ENCODE peak calls at places on chromosomes 2 and 18, in six cellular contexts. W is stomach; S is activated CD8-positive, alpha-beta T cell treated with anti-CD3 and anti-CD28 coated beads for 36 hours; I is GM13976; B is heart left ventricle; U is upper lobe of left lung. A is an unnamed sample.

GRCh38 chr18:3500016-3500415 is 50.0 kb downstream of the TGIF1 start:
- DNase-seq in W (no peak), S (no peak), I (no peak), B (no peak), U (no peak), A (no peak)

GRCh38 chr2:208125242-208125641 is 918 bp upstream of the CRYGD start:
- DNase-seq in W (no peak), S (no peak), I (no peak), B (no peak), U (no peak), A (no peak)

GRCh38 chr2:50791271-50791670 is 240.7 kb downstream of the NRXN1 start:
- DNase-seq in W (no peak), S (no peak), I (no peak), B (no peak), U (no peak), A (no peak)

GRCh38 chr18:13302611-13303267 is 84.2 kb downstream of the LDLRAD4 start:
- DNase-seq in W (no peak), S (no peak), I (no peak), B (no peak), U (no peak), A (no peak)

GRCh38 chr2:61722800-61723199 is 131.1 kb downstream of the FAM161A start:
- DNase-seq in W (no peak), S (no peak), I (no peak), B (no peak), U (no peak), A (no peak)

GRCh38 chr2:209334188-209335017 is 89.4 kb upstream of the MAP2 start:
- DNase-seq in W (peak; percentile 54), S (peak; percentile 60), I (peak; percentile 45), B (peak; percentile 48), U (peak; percentile 45), A (peak; percentile 30)

GRCh38 chr2:63842149-63843061 is 709 bp downstream of the UGP2 start:
- DNase-seq in W (peak; percentile 29), S (peak; percentile 17), I (peak; percentile 13), B (peak; percentile 33), U (peak; percentile 66), A (no peak)

GRCh38 chr2:168948621-168949212 is 47.6 kb downstream of the G6PC2 start:
- DNase-seq in W (no peak), S (peak; percentile 5), I (no peak), B (no peak), U (no peak), A (peak; percentile 5)

GRCh38 chr2:147789720-147790119 is 55.1 kb upstream of the ACVR2A start:
- DNase-seq in W (no peak), S (no peak), I (no peak), B (no peak), U (no peak), A (no peak)

GRCh38 chr2:216082805-216083204 is 1.1 kb downstream of the TMEM169 start:
- DNase-seq in W (no peak), S (peak; percentile 41), I (peak; percentile 36), B (peak; percentile 33), U (peak; percentile 68), A (no peak)

GRCh38 chr2:138321458-138321857 is 180.1 kb upstream of the SPOPL start:
- DNase-seq in W (no peak), S (no peak), I (no peak), B (no peak), U (no peak), A (no peak)

GRCh38 chr2:28108143-28108542 is 217.6 kb downstream of the BABAM2 start:
- DNase-seq in W (no peak), S (no peak), I (no peak), B (no peak), U (no peak), A (no peak)

GRCh38 chr2:1687254-1687653 is 57.1 kb downstream of the PXDN start:
- DNase-seq in W (no peak), S (no peak), I (no peak), B (no peak), U (no peak), A (no peak)

GRCh38 chr2:195861821-195862220 is 204.8 kb downstream of the SLC39A10 start:
- DNase-seq in W (no peak), S (no peak), I (no peak), B (no peak), U (no peak), A (no peak)

GRCh38 chr2:190585000-190585678 is 50.6 kb upstream of the NEMP2 start:
- DNase-seq in W (no peak), S (no peak), I (no peak), B (peak; percentile 26), U (no peak), A (no peak)

GRCh38 chr2:109290887-109291675 is 162.1 kb downstream of the SH3RF3 start:
- DNase-seq in W (no peak), S (no peak), I (no peak), B (peak; percentile 74), U (no peak), A (no peak)

GRCh38 chr2:207467716-207468347 is 61.9 kb upstream of the CREB1 start:
- DNase-seq in W (no peak), S (peak; percentile 28), I (no peak), B (no peak), U (no peak), A (no peak)

GRCh38 chr2:212928681-212929080 is 222.7 kb downstream of the IKZF2 start:
- DNase-seq in W (no peak), S (no peak), I (no peak), B (no peak), U (no peak), A (no peak)

GRCh38 chr18:56952026-56952425 is 194.9 kb upstream of the BOD1L2 start:
- DNase-seq in W (no peak), S (no peak), I (no peak), B (no peak), U (no peak), A (no peak)

GRCh38 chr18:27430595-27430994 is 245.5 kb upstream of the CHST9 start:
- DNase-seq in W (no peak), S (no peak), I (no peak), B (no peak), U (no peak), A (no peak)

GRCh38 chr2:54310314-54310713 is 54.3 kb upstream of the TSPYL6 start:
- DNase-seq in W (no peak), S (no peak), I (no peak), B (no peak), U (no peak), A (no peak)

GRCh38 chr2:20626698-20627471 is 24.0 kb downstream of the HS1BP3 start:
- DNase-seq in W (no peak), S (no peak), I (no peak), B (peak; percentile 34), U (no peak), A (no peak)

GRCh38 chr2:240893363-240893828 is 2.6 kb downstream of the MAB21L4 start:
- DNase-seq in W (no peak), S (peak; percentile 89), I (no peak), B (peak; percentile 10), U (no peak), A (no peak)

GRCh38 chr2:73997813-73998212 is 13.1 kb downstream of the TET3 start:
- DNase-seq in W (no peak), S (no peak), I (no peak), B (no peak), U (no peak), A (no peak)

GRCh38 chr2:73993799-73994543 is 9.3 kb downstream of the TET3 start:
- DNase-seq in W (no peak), S (peak; percentile 47), I (no peak), B (no peak), U (no peak), A (no peak)

GRCh38 chr2:73993376-73993775 is 8.7 kb downstream of the TET3 start:
- DNase-seq in W (no peak), S (no peak), I (no peak), B (no peak), U (no peak), A (no peak)

GRCh38 chr2:73994544-73994831 is 9.8 kb downstream of the TET3 start:
- DNase-seq in W (no peak), S (no peak), I (no peak), B (no peak), U (no peak), A (no peak)

GRCh38 chr2:73995810-73996209 is 11.1 kb downstream of the TET3 start:
- DNase-seq in W (no peak), S (peak; percentile 35), I (no peak), B (no peak), U (no peak), A (no peak)
- TF ChIP-seq CTCF in W (no peak), S (no peak), I (no peak), B (no peak), U (no peak), A (no peak)

GRCh38 chr18:501406-501714 is 859 bp upstream of the COLEC12 start:
- DNase-seq in W (no peak), S (no peak), I (no peak), B (no peak), U (peak; percentile 48), A (no peak)

GRCh38 chr18:498901-499300 is 1.6 kb downstream of the COLEC12 start:
- DNase-seq in W (no peak), S (no peak), I (no peak), B (no peak), U (no peak), A (no peak)

GRCh38 chr18:500556-501405 is at the start of gene COLEC12:
- DNase-seq in W (no peak), S (no peak), I (peak; percentile 32), B (peak; percentile 47), U (peak; percentile 65), A (no peak)

GRCh38 chr18:499351-500229 is 911 bp downstream of the COLEC12 start:
- DNase-seq in W (peak; percentile 37), S (no peak), I (no peak), B (no peak), U (peak; percentile 41), A (no peak)

GRCh38 chr18:500230-500555 is 308 bp downstream of the COLEC12 start:
- DNase-seq in W (no peak), S (no peak), I (no peak), B (peak; percentile 36), U (no peak), A (no peak)
- TF ChIP-seq CTCF in W (no peak), S (no peak), I (no peak), B (no peak), U (no peak), A (no peak)

GRCh38 chr18:9796933-9797549 is 88.7 kb upstream of the TXNDC2 start:
- DNase-seq in W (no peak), S (no peak), I (no peak), B (peak; percentile 38), U (no peak), A (no peak)
- TF ChIP-seq CTCF in W (no peak), S (no peak), I (no peak), B (no peak), U (no peak), A (no peak)

DNA sequence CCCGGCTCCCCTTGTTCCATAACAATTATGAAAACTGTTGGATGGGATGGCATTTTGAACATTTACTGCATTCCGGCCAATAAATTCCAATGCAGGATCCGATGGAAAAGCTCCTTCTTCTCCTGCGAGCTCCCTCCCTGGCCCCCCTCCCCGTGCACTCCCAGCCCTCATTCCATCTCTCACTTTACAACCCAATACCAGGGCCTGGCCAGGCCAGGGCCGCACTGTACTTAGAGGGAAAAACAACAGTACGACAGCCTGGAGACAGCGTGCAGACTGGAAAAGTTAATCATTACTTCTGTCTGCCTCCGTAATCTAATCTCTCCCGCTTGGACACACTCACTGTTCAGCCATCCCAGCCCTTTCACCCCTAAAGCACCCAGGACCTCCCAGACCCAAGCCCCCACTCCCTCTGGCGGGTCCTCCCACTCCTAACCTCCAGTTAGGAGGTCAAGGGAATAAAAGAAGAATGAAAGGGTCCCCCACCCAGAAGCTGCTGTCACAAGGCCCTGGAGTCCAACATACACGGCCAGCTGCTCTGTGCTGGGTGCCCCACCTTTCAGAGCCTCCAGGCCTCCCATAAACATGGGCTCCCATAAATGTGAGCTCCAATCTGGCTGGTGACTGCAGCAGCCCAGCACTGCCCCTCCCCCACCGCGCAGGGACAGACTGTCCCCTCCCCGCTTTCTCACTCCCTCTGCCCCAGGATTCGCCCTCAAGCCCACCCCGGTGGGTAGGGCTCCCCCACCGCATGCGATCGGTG is 20.6 kb downstream of the SMAD7 start:
- DNase-seq in W (peak; percentile 74), S (no peak), I (no peak), B (peak; percentile 41), U (peak; percentile 64), A (no peak)
- TF ChIP-seq CTCF in W (no peak), S (no peak), I (no peak), B (no peak), U (no peak), A (no peak)

A was measured in GM20000.